ENCODE peak calls at places on chromosomes 11 and 22, in ten cellular contexts. B is endothelial cell, S is heart right ventricle, E is mammary epithelial cell, A is adrenal gland, P is astrocyte of the spinal cord, Y is right atrium auricular region, F is OCI-LY7, U is foreskin fibroblast, I is A549. H is an unnamed sample.
A peak's percentile ranks its signal among the peaks of the same experiment; 100 is the strongest.

GRCh38 chr22:36447634-36448033 is 33.8 kb downstream of the TXN2 start:
- DNase-seq in B (no peak), S (no peak), E (no peak), A (no peak), P (no peak), Y (no peak), F (no peak), U (no peak), I (no peak), H (no peak)

GRCh38 chr11:36292311-36292722 is 3.1 kb upstream of the COMMD9 start:
- DNase-seq in B (peak; percentile 21), S (no peak), E (peak; percentile 40), A (peak; percentile 10), P (peak; percentile 46), Y (no peak), F (peak; percentile 72), U (peak; percentile 60), I (peak; percentile 44), H (no peak)

GRCh38 chr11:113974741-113975470 is at the start of gene HTR3A:
- DNase-seq in B (peak; percentile 37), S (peak; percentile 63), E (no peak), A (peak; percentile 77), P (no peak), Y (peak; percentile 74), F (no peak), U (peak; percentile 37), I (no peak), H (peak; percentile 73)

GRCh38 chr11:6911946-6912345 is 8.9 kb upstream of the OR2D3 start:
- DNase-seq in B (no peak), S (no peak), E (peak; percentile 37), A (no peak), P (peak; percentile 37), Y (no peak), F (no peak), U (peak; percentile 35), I (no peak), H (no peak)

GRCh38 chr11:130585545-130585944 is 137.1 kb downstream of the ADAMTS15 start:
- DNase-seq in B (no peak), S (no peak), E (peak; percentile 68), A (no peak), P (peak; percentile 37), Y (no peak), F (no peak), U (peak; percentile 38), I (no peak), H (peak; percentile 19)

GRCh38 chr11:1475841-1476240 is 10.7 kb downstream of the MOB2 start:
- DNase-seq in B (no peak), S (no peak), E (no peak), A (no peak), P (no peak), Y (no peak), F (no peak), U (no peak), I (no peak), H (no peak)

GRCh38 chr11:133656100-133656635 is 123.9 kb upstream of the OPCML start:
- DNase-seq in B (no peak), S (no peak), E (no peak), A (no peak), P (no peak), Y (no peak), F (no peak), U (no peak), I (no peak), H (no peak)

GRCh38 chr11:86116386-86116726 is 47.5 kb upstream of the PICALM start:
- DNase-seq in B (no peak), S (no peak), E (peak; percentile 94), A (no peak), P (peak; percentile 89), Y (no peak), F (no peak), U (peak; percentile 17), I (peak; percentile 69), H (no peak)

GRCh38 chr22:21837184-21837979 is 30.1 kb downstream of the MAPK1 start:
- DNase-seq in B (peak; percentile 7), S (no peak), E (peak; percentile 85), A (peak; percentile 45), P (peak; percentile 91), Y (no peak), F (no peak), U (peak; percentile 89), I (peak; percentile 9), H (no peak)

GRCh38 chr11:17352925-17353227 is 1.3 kb downstream of the NCR3LG1 start:
- DNase-seq in B (peak; percentile 11), S (peak; percentile 21), E (peak; percentile 45), A (peak; percentile 26), P (no peak), Y (peak; percentile 63), F (peak; percentile 65), U (peak; percentile 65), I (peak; percentile 63), H (peak; percentile 22)

DNA sequence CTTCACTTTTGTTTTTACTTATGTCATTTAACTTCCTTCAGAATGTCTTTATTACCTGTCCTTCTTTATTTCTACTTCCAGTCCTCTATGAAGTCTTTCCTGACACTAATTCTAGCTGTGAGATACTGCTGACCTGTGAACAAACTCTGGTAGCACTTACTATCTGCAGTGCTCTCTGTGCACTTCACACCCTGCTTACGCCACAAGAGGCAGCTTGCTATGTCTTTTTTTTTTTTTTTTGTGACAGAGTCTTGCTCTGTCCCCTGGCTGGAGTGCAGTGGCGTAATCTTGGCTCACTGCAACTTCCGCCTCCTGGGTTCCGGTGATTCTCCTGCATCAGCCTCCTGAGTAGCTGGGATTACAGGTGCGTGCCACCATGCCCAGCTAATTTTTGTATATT is 10.7 kb downstream of the STIM1 start:
- DNase-seq in B (no peak), S (peak; percentile 42), E (no peak), A (peak; percentile 37), P (no peak), Y (no peak), F (peak; percentile 51), U (no peak), I (no peak), H (no peak)
- TF ChIP-seq CTCF in B (no peak), S (no peak), E (no peak), A (no peak), P (no peak), Y (no peak), F (peak; percentile 27), U (no peak), I (no peak), H (no peak)

GRCh38 chr11:102813484-102813883 is 15.5 kb upstream of the MMP1 start:
- DNase-seq in B (no peak), S (no peak), E (peak; percentile 61), A (no peak), P (no peak), Y (no peak), F (no peak), U (no peak), I (no peak), H (no peak)

GRCh38 chr11:102812188-102812587 is 14.2 kb upstream of the MMP1 start:
- DNase-seq in B (no peak), S (no peak), E (no peak), A (no peak), P (no peak), Y (no peak), F (no peak), U (no peak), I (no peak), H (no peak)

GRCh38 chr11:102807921-102808320 is 10.0 kb upstream of the MMP1 start:
- DNase-seq in B (peak; percentile 60), S (peak; percentile 10), E (no peak), A (peak; percentile 16), P (peak; percentile 32), Y (no peak), F (peak; percentile 5), U (no peak), I (peak; percentile 33), H (peak; percentile 41)

GRCh38 chr11:102806296-102806695 is 8.3 kb upstream of the MMP1 start:
- DNase-seq in B (no peak), S (no peak), E (no peak), A (no peak), P (peak; percentile 9), Y (no peak), F (no peak), U (no peak), I (no peak), H (no peak)

DNA sequence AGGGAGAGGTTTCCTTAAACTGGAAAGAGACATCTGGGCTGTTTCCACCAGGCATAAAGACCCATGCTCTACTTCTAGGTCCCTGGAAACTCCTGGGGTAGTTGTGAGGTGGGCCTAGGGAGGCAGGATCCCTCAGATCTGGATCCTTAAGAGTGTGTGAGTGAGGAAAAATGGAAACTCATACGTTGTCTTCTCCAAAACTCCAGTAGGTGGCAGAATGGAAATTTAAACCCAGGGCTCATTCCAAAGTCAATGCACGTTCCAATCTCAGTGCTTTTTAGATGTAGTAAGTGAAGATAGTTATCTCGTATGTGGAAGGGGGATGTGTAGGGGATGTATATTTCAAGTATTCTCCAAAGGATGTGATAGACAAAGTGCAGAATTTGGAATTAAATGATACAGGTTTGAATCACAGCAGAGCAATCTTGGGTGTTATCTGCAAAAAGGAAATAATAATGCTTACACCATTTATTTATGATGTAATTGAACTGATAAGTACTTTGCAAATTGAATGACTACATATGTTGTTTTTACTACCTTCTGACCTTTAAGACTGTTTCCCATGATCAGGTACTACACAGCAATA is 13.1 kb upstream of the MMP1 start:
- DNase-seq in B (no peak), S (no peak), E (peak; percentile 45), A (no peak), P (peak; percentile 27), Y (no peak), F (no peak), U (peak; percentile 68), I (peak; percentile 6), H (no peak)
- TF ChIP-seq CTCF in B (no peak), S (no peak), E (peak; percentile 74), A (no peak), P (peak; percentile 73), Y (peak; percentile 31), F (peak; percentile 64), U (peak; percentile 50), I (peak; percentile 43), H (peak; percentile 47)

DNA sequence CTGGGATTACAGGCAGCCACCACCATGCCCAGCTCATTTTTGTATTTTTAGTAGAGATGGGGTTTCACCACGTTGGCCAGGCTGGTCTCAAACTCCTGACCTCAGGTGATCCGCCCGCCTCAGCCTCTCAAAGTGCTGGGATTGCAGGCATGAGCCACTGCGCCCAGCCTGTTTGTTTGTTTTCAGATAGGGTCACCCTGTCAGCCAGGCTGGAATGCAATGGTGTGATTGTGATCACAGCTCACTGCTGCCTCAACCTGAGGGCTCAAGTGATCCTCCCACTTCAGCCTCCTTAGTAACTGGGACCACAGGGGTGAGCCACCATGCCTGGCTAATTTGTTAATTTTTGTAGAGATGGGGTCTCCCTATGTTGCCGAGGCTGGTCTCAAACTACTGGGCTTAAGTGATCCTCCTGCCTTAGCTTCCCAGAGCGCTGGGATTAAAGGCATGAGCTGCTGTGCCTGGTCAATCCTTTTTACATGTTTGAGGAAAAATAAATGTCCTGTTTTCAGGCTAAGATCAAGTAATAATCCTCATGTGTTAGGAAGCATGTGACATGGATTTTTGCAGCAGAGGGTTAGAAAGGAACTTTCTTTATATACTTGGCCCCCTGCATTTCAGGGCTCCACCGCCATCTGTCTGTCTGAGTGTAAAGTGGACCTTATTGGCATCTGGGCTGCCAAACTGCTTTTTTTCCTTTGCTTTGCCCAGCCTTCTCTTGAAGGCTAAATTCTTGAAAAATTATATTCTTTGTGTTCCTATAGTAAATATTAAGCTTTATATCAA is 4.8 kb upstream of the SLC3A2 start:
- DNase-seq in B (no peak), S (no peak), E (no peak), A (no peak), P (no peak), Y (no peak), F (no peak), U (no peak), I (no peak), H (no peak)
- TF ChIP-seq CTCF in B (no peak), S (no peak), E (no peak), A (no peak), P (peak; percentile 1), Y (no peak), F (no peak), U (no peak), I (no peak), H (no peak)

GRCh38 chr22:25903294-25903693 is 161.3 kb downstream of the MYO18B start:
- DNase-seq in B (peak; percentile 48), S (no peak), E (no peak), A (no peak), P (no peak), Y (no peak), F (no peak), U (no peak), I (no peak), H (peak; percentile 45)
- TF ChIP-seq CTCF in B (peak; percentile 72), S (no peak), E (no peak), A (no peak), P (peak; percentile 6), Y (no peak), F (peak; percentile 67), U (no peak), I (no peak), H (peak; percentile 35)